ENCODE peak calls at places on chromosomes 4 and X, in eight cellular contexts. One of them, this sample, is unnamed.

GRCh38 chr4:161931089-161931488 is 232.7 kb downstream of the FSTL5 start:
- DNase-seq in H1: no peak
- DNase-seq in HCT116: no peak
- DNase-seq in endothelial cell of umbilical vein: no peak
- DNase-seq in HepG2: no peak
- DNase-seq in GM12878: no peak
- DNase-seq in A549: no peak
- DNase-seq in K562: no peak
- DNase-seq in this sample: no peak

GRCh38 chr4:7434766-7435150 is at the start of gene PSAPL1:
- DNase-seq in HepG2: peak; percentile 44
- DNase-seq in HCT116: peak; percentile 16
- DNase-seq in GM12878: no peak
- DNase-seq in K562: peak; percentile 44
- DNase-seq in H1: no peak
- DNase-seq in A549: peak; percentile 35
- DNase-seq in endothelial cell of umbilical vein: no peak
- DNase-seq in this sample: peak; percentile 17

GRCh38 chr4:104022871-104023270 is 303.1 kb upstream of the TACR3 start:
- DNase-seq in K562: no peak
- DNase-seq in HCT116: no peak
- DNase-seq in A549: no peak
- DNase-seq in endothelial cell of umbilical vein: no peak
- DNase-seq in HepG2: no peak
- DNase-seq in GM12878: no peak
- DNase-seq in H1: no peak
- DNase-seq in this sample: no peak

GRCh38 chrX:2451456-2452316 is 49.1 kb downstream of the DHRSX start:
- DNase-seq in H1: peak; percentile 66
- DNase-seq in HCT116: peak; percentile 93
- DNase-seq in endothelial cell of umbilical vein: no peak
- DNase-seq in GM12878: no peak
- DNase-seq in A549: peak; percentile 90
- DNase-seq in HepG2: no peak
- DNase-seq in K562: peak; percentile 25
- DNase-seq in this sample: peak; percentile 15

GRCh38 chrX:2751291-2751690 is 549 bp upstream of the XG start:
- DNase-seq in H1: no peak
- DNase-seq in A549: no peak
- DNase-seq in HepG2: no peak
- DNase-seq in HCT116: no peak
- DNase-seq in K562: no peak
- DNase-seq in endothelial cell of umbilical vein: no peak
- DNase-seq in GM12878: no peak
- DNase-seq in this sample: no peak

GRCh38 chrX:68829594-68830485 is 1.0 kb downstream of the EFNB1 start:
- DNase-seq in A549: peak; percentile 18
- DNase-seq in H1: peak; percentile 40
- DNase-seq in HCT116: no peak
- DNase-seq in K562: no peak
- DNase-seq in HepG2: no peak
- DNase-seq in endothelial cell of umbilical vein: peak; percentile 36
- DNase-seq in GM12878: no peak
- DNase-seq in this sample: peak; percentile 25

GRCh38 chrX:68417651-68418050 is 15.6 kb downstream of the OPHN1 start:
- DNase-seq in K562: no peak
- DNase-seq in HepG2: no peak
- DNase-seq in H1: no peak
- DNase-seq in HCT116: no peak
- DNase-seq in GM12878: no peak
- DNase-seq in endothelial cell of umbilical vein: no peak
- DNase-seq in A549: no peak
- DNase-seq in this sample: no peak

GRCh38 chrX:148380614-148381561 is 119.5 kb upstream of the AFF2 start:
- DNase-seq in A549: no peak
- DNase-seq in HepG2: no peak
- DNase-seq in K562: no peak
- DNase-seq in GM12878: peak; percentile 55
- DNase-seq in endothelial cell of umbilical vein: no peak
- DNase-seq in H1: no peak
- DNase-seq in HCT116: no peak
- DNase-seq in this sample: peak; percentile 86

GRCh38 chrX:25726539-25726938 is 411.6 kb upstream of the MAGEB18 start:
- DNase-seq in HepG2: no peak
- DNase-seq in K562: no peak
- DNase-seq in endothelial cell of umbilical vein: no peak
- DNase-seq in HCT116: no peak
- DNase-seq in H1: no peak
- DNase-seq in GM12878: no peak
- DNase-seq in A549: no peak
- DNase-seq in this sample: no peak

GRCh38 chr4:16609170-16609758 is 289.2 kb downstream of the LDB2 start:
- DNase-seq in K562: no peak
- DNase-seq in GM12878: no peak
- DNase-seq in HepG2: no peak
- DNase-seq in H1: no peak
- DNase-seq in A549: no peak
- DNase-seq in endothelial cell of umbilical vein: no peak
- DNase-seq in HCT116: no peak
- DNase-seq in this sample: no peak

GRCh38 chr4:174213734-174214101 is 69.7 kb downstream of the FBXO8 start:
- DNase-seq in H1: no peak
- DNase-seq in K562: no peak
- DNase-seq in HepG2: no peak
- DNase-seq in HCT116: no peak
- DNase-seq in GM12878: no peak
- DNase-seq in endothelial cell of umbilical vein: no peak
- DNase-seq in A549: no peak
- DNase-seq in this sample: no peak

GRCh38 chrX:10190367-10190766 is 33.6 kb downstream of the CLCN4 start:
- DNase-seq in HCT116: peak; percentile 41
- DNase-seq in HepG2: peak; percentile 72
- DNase-seq in A549: peak; percentile 90
- DNase-seq in GM12878: no peak
- DNase-seq in K562: peak; percentile 54
- DNase-seq in H1: no peak
- DNase-seq in endothelial cell of umbilical vein: peak; percentile 58
- DNase-seq in this sample: peak; percentile 72

GRCh38 chr4:76087007-76087769 is 12.7 kb downstream of the ART3 start:
- DNase-seq in K562: peak; percentile 55
- DNase-seq in HepG2: peak; percentile 86
- DNase-seq in A549: peak; percentile 64
- DNase-seq in GM12878: no peak
- DNase-seq in H1: peak; percentile 64
- DNase-seq in HCT116: peak; percentile 62
- DNase-seq in endothelial cell of umbilical vein: peak; percentile 78
- DNase-seq in this sample: peak; percentile 81

GRCh38 chr4:89807441-89808140 is 29.4 kb downstream of the SNCA start:
- DNase-seq in GM12878: no peak
- DNase-seq in endothelial cell of umbilical vein: no peak
- DNase-seq in A549: no peak
- DNase-seq in H1: no peak
- DNase-seq in HCT116: no peak
- DNase-seq in HepG2: no peak
- DNase-seq in K562: no peak
- DNase-seq in this sample: no peak

DNA sequence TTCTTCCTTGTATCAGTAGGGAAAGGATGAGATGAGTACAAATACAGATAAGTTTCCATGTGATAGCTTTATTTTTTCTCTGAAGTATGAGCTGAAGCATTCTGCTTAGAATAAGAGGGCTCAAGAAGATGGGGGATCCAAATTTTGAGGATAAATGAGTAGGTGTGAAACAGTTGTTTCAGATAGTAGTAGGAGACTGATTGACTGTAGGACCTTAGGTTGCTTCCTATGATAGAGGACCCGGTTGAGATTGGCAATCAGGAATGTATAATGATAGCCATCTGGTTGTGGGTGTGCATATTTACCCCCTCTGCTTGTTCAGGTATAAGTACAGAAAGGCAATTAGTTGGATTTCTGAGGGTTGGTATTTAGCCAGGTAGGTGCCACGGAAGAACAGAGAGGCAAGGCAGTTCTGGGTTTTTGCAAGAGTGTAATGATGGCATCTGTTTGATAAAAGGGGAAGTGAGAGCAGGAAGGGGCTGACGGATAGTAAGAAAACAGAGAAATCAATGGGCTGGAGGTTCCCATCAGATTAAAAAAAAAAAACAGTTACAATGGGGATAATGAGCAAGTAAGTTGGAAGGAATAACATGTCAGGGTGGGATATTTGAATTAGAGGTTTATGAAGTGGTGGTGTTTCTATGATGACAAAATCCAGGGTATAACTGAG is 13.7 kb downstream of the OCRL start:
- DNase-seq in K562: no peak
- DNase-seq in HepG2: no peak
- DNase-seq in HCT116: no peak
- DNase-seq in endothelial cell of umbilical vein: no peak
- DNase-seq in A549: no peak
- DNase-seq in GM12878: peak; percentile 27
- DNase-seq in H1: no peak
- DNase-seq in this sample: peak; percentile 55
- TF ChIP-seq MAX in K562: no peak
- TF ChIP-seq MAX in HepG2: no peak
- TF ChIP-seq MAX in HCT116: no peak
- TF ChIP-seq MAX in endothelial cell of umbilical vein: no peak
- TF ChIP-seq MAX in A549: no peak
- TF ChIP-seq MAX in GM12878: no peak
- TF ChIP-seq MAX in H1: no peak
- TF ChIP-seq MAX in this sample: no peak

GRCh38 chr4:689498-690122 is 659 bp upstream of the SLC49A3 start:
- DNase-seq in endothelial cell of umbilical vein: no peak
- DNase-seq in K562: no peak
- DNase-seq in A549: no peak
- DNase-seq in H1: no peak
- DNase-seq in HCT116: no peak
- DNase-seq in GM12878: no peak
- DNase-seq in HepG2: no peak
- DNase-seq in this sample: no peak
- TF ChIP-seq CTCF in endothelial cell of umbilical vein: no peak
- TF ChIP-seq CTCF in K562: peak; percentile 23
- TF ChIP-seq CTCF in A549: no peak
- TF ChIP-seq CTCF in H1: no peak
- TF ChIP-seq CTCF in HCT116: no peak
- TF ChIP-seq CTCF in GM12878: no peak
- TF ChIP-seq CTCF in HepG2: no peak
- TF ChIP-seq CTCF in this sample: no peak

DNA sequence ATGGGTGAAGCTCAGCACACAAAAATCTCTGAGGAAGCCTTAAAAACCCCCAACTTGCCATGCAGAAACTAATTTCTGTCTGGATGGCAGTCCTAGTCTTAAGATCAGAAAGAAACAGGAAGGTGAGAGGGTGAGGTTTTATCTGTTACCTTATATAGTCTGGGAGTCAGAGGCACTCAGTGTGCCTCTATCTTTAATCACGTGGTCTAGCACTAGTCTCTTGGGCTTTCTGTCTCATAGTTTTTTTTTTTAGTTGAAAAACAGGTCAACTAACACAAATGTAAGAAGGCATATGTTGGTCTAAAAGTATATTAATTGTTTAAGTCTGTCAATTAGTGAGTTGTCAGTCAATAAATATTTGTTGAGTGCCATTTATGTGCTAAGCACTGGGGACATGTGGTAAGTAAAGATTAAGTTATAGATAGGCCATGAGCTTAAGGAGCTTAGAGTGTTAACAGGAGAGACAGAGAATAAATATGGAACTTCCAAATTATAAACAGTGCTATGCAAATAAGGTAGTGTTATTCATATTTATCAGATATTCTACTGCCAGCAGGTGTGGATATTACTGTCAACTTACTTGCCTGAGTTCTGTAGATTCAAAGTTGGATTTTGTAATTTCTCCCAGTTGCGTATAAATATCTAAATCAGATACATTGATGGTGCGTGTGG is 6.9 kb downstream of the CYBB start:
- DNase-seq in HepG2: no peak
- DNase-seq in endothelial cell of umbilical vein: no peak
- DNase-seq in H1: no peak
- DNase-seq in A549: no peak
- DNase-seq in GM12878: peak; percentile 54
- DNase-seq in K562: no peak
- DNase-seq in HCT116: no peak
- DNase-seq in this sample: peak; percentile 64
- TF ChIP-seq POLR2A in HepG2: no peak
- TF ChIP-seq POLR2A in endothelial cell of umbilical vein: no peak
- TF ChIP-seq POLR2A in H1: no peak
- TF ChIP-seq POLR2A in A549: no peak
- TF ChIP-seq POLR2A in GM12878: no peak
- TF ChIP-seq POLR2A in K562: no peak
- TF ChIP-seq POLR2A in HCT116: no peak
- TF ChIP-seq POLR2A in this sample: no peak

GRCh38 chr4:152935138-152935537 is 985 bp upstream of the FHDC1 start:
- DNase-seq in HCT116: peak; percentile 16
- DNase-seq in K562: peak; percentile 70
- DNase-seq in HepG2: no peak
- DNase-seq in H1: no peak
- DNase-seq in A549: peak; percentile 30
- DNase-seq in endothelial cell of umbilical vein: no peak
- DNase-seq in GM12878: no peak
- DNase-seq in this sample: peak; percentile 52
- TF ChIP-seq MAX in HCT116: no peak
- TF ChIP-seq MAX in K562: no peak
- TF ChIP-seq MAX in HepG2: no peak
- TF ChIP-seq MAX in H1: no peak
- TF ChIP-seq MAX in A549: no peak
- TF ChIP-seq MAX in endothelial cell of umbilical vein: no peak
- TF ChIP-seq MAX in GM12878: no peak
- TF ChIP-seq MAX in this sample: no peak

DNA sequence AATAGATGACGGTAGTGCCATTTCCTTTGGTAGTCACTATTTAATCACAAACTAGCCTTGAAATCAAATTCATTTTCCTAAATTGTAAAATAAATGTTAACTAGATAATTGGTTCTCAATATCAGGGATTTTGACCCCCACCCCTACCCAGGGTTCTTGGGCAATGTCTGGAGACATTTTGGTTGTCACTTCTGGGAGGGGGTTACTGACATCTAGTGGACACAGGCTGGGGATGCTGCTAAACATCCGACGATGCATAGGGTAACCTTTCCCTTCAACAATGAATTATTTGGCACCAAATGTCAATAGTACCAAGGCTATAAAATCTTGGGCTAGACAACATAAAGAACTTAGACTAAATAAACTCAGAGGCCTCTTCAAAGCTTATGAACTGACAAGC is 285.8 kb upstream of the TRPC5 start:
- DNase-seq in K562: peak; percentile 6
- DNase-seq in H1: no peak
- DNase-seq in HCT116: no peak
- DNase-seq in GM12878: no peak
- DNase-seq in A549: no peak
- DNase-seq in endothelial cell of umbilical vein: no peak
- DNase-seq in HepG2: no peak
- DNase-seq in this sample: peak; percentile 9
- TF ChIP-seq CTCF in K562: no peak
- TF ChIP-seq CTCF in H1: peak; percentile 54
- TF ChIP-seq CTCF in HCT116: peak; percentile 33
- TF ChIP-seq CTCF in GM12878: peak; percentile 44
- TF ChIP-seq CTCF in A549: no peak
- TF ChIP-seq CTCF in endothelial cell of umbilical vein: no peak
- TF ChIP-seq CTCF in HepG2: no peak
- TF ChIP-seq CTCF in this sample: peak; percentile 52